ENCODE peak calls at places on chromosome 4, in nine cellular contexts. A is ovary; M is A673; B is astrocyte of the hippocampus; N is stromal cell of bone marrow; X is cardiac fibroblast; H is memory B cell; S is stimulated activated CD4-positive, alpha-beta T cell treated with anti-CD3 and anti-CD28 coated beads, Interleukin-15, amount 100 ng/mL, for 24 hours; R is activated T-cell treated with anti-CD3 and anti-CD28 coated beads for 1 hour. Y is an unnamed sample.

GRCh38 chr4:71259911-71260331 is 78.9 kb upstream of the SLC4A4 start:
- DNase-seq in A (no peak), M (peak; percentile 65), B (no peak), N (no peak), X (no peak), H (no peak), S (no peak), R (no peak), Y (no peak)

GRCh38 chr4:71532407-71532806 is 193.6 kb downstream of the SLC4A4 start:
- DNase-seq in A (no peak), M (no peak), B (no peak), N (no peak), X (no peak), H (no peak), S (no peak), R (no peak), Y (no peak)

GRCh38 chr4:121376097-121376496 is 4.7 kb downstream of the QRFPR start:
- DNase-seq in A (no peak), M (no peak), B (no peak), N (no peak), X (no peak), H (no peak), S (no peak), R (no peak), Y (no peak)

GRCh38 chr4:71765349-71765748 is 18.5 kb downstream of the GC start:
- DNase-seq in A (no peak), M (peak; percentile 4), B (peak; percentile 86), N (peak; percentile 8), X (no peak), H (no peak), S (no peak), R (no peak), Y (no peak)

GRCh38 chr4:141127884-141128283 is 5.4 kb downstream of the RNF150 start:
- DNase-seq in A (no peak), M (no peak), B (peak; percentile 20), N (no peak), X (no peak), H (no peak), S (no peak), R (no peak), Y (no peak)

GRCh38 chr4:4590496-4590895 is 48.6 kb upstream of the STX18 start:
- DNase-seq in A (no peak), M (no peak), B (no peak), N (peak; percentile 52), X (peak; percentile 46), H (no peak), S (no peak), R (no peak), Y (no peak)

GRCh38 chr4:186931519-186931918 is 207.9 kb upstream of the FAT1 start:
- DNase-seq in A (no peak), M (no peak), B (no peak), N (peak; percentile 74), X (peak; percentile 59), H (no peak), S (no peak), R (no peak), Y (no peak)

GRCh38 chr4:114273246-114273645 is 293.8 kb upstream of the ARSJ start:
- DNase-seq in A (no peak), M (no peak), B (no peak), N (no peak), X (no peak), H (no peak), S (no peak), R (no peak), Y (no peak)

GRCh38 chr4:14264437-14264836 is 636.9 kb upstream of the BOD1L1 start:
- DNase-seq in A (no peak), M (no peak), B (no peak), N (no peak), X (peak; percentile 14), H (no peak), S (no peak), R (no peak), Y (no peak)

GRCh38 chr4:38034986-38035882 is 75.0 kb downstream of the PTTG2 start:
- DNase-seq in A (no peak), M (peak; percentile 79), B (peak; percentile 78), N (peak; percentile 51), X (peak; percentile 85), H (peak; percentile 49), S (peak; percentile 28), R (no peak), Y (peak; percentile 8)

GRCh38 chr4:52864816-52865215 is 2.7 kb downstream of the RASL11B start:
- DNase-seq in A (no peak), M (peak; percentile 63), B (peak; percentile 88), N (no peak), X (peak; percentile 12), H (no peak), S (no peak), R (no peak), Y (peak; percentile 30)

GRCh38 chr4:145939241-145939640 is 618 bp upstream of the ZNF827 start:
- DNase-seq in A (no peak), M (no peak), B (no peak), N (no peak), X (peak; percentile 23), H (no peak), S (no peak), R (no peak), Y (no peak)

GRCh38 chr4:184147858-184148799 is 69.5 kb downstream of the ENPP6 start:
- DNase-seq in A (no peak), M (peak; percentile 64), B (no peak), N (peak; percentile 13), X (peak; percentile 12), H (no peak), S (no peak), R (no peak), Y (peak; percentile 81)

GRCh38 chr4:3859571-3859970 is 93.4 kb downstream of the ADRA2C start:
- DNase-seq in A (no peak), M (no peak), B (no peak), N (no peak), X (no peak), H (no peak), S (no peak), R (no peak), Y (no peak)

GRCh38 chr4:118801895-118802575 is 33.9 kb downstream of the SEC24D start:
- DNase-seq in A (no peak), M (no peak), B (no peak), N (no peak), X (no peak), H (no peak), S (no peak), R (no peak), Y (no peak)

GRCh38 chr4:108029321-108029720 is 39.6 kb downstream of the HADH start:
- DNase-seq in A (no peak), M (no peak), B (no peak), N (no peak), X (no peak), H (no peak), S (peak; percentile 69), R (peak; percentile 19), Y (no peak)

GRCh38 chr4:185730387-185730786 is 81.6 kb downstream of the SORBS2 start:
- DNase-seq in A (no peak), M (peak; percentile 21), B (peak; percentile 53), N (no peak), X (peak; percentile 86), H (no peak), S (no peak), R (no peak), Y (no peak)

GRCh38 chr4:108036252-108036651 is 46.6 kb downstream of the HADH start:
- DNase-seq in A (no peak), M (no peak), B (no peak), N (no peak), X (no peak), H (no peak), S (peak; percentile 73), R (peak; percentile 41), Y (no peak)

GRCh38 chr4:99202536-99202935 is 16.5 kb downstream of the ADH6 start:
- DNase-seq in A (peak; percentile 45), M (no peak), B (no peak), N (peak; percentile 58), X (peak; percentile 75), H (no peak), S (no peak), R (no peak), Y (no peak)

GRCh38 chr4:142005519-142005918 is 369.1 kb downstream of the IL15 start:
- DNase-seq in A (no peak), M (no peak), B (no peak), N (no peak), X (no peak), H (no peak), S (no peak), R (no peak), Y (no peak)

GRCh38 chr4:140726776-140727500 is 29.2 kb downstream of the TBC1D9 start:
- DNase-seq in A (no peak), M (no peak), B (no peak), N (no peak), X (peak; percentile 42), H (no peak), S (no peak), R (no peak), Y (no peak)

GRCh38 chr4:85543832-85544231 is 68.9 kb downstream of the ARHGAP24 start:
- DNase-seq in A (no peak), M (peak; percentile 0), B (peak; percentile 70), N (peak; percentile 36), X (peak; percentile 67), H (no peak), S (no peak), R (no peak), Y (no peak)

GRCh38 chr4:2259036-2259540 is 2.8 kb downstream of the MXD4 start:
- DNase-seq in A (no peak), M (no peak), B (no peak), N (no peak), X (no peak), H (no peak), S (no peak), R (no peak), Y (no peak)

GRCh38 chr4:105147226-105148151 is 813 bp downstream of the TET2 start:
- DNase-seq in A (peak; percentile 28), M (peak; percentile 67), B (peak; percentile 76), N (no peak), X (peak; percentile 54), H (peak; percentile 25), S (peak; percentile 45), R (peak; percentile 9), Y (no peak)

Y was measured in SK-N-MC.